ENCODE peak calls at places on chromosomes 5 and 9, in five cellular contexts. E is ELF-1; K is mesenteric fat pad; L is stimulated activated CD4-positive, alpha-beta T cell treated with anti-CD3 and anti-CD28 coated beads, Interleukin-12 subunit alpha, Interleukin-12 subunit beta, amount 100 ng/mL, for 24 hours; F is H54. V is an unnamed sample.

GRCh38 chr9:32551491-32552049 is 557 bp upstream of the SMIM27 start:
- DNase-seq in K (no peak), F (no peak), E (no peak), L (peak), V (no peak)

GRCh38 chr5:64347308-64347707 is 158.5 kb upstream of the RGS7BP start:
- DNase-seq in F (no peak), K (no peak), E (no peak), L (no peak), V (no peak)

GRCh38 chr5:171437286-171437821 is 17.9 kb downstream of the FGF18 start:
- DNase-seq in K (no peak), E (no peak), L (no peak), F (no peak), V (no peak)

GRCh38 chr5:151742870-151743294 is 15.5 kb downstream of the ATOX1 start:
- DNase-seq in F (peak), K (no peak), L (no peak), E (peak), V (no peak)

GRCh38 chr9:108182950-108183381 is 672.8 kb downstream of the ACTL7B start:
- DNase-seq in K (no peak), L (no peak), E (no peak), F (peak), V (no peak)

GRCh38 chr5:97547999-97548797 is 365.2 kb upstream of the RIOK2 start:
- DNase-seq in F (no peak), K (no peak), E (no peak), L (no peak), V (no peak)

GRCh38 chr5:94173100-94173499 is 431.7 kb upstream of the POU5F2 start:
- DNase-seq in E (no peak), L (no peak), F (no peak), K (no peak), V (no peak)

GRCh38 chr5:101689306-101689705 is 606.8 kb downstream of the SLCO4C1 start:
- DNase-seq in L (no peak), F (no peak), K (no peak), E (no peak), V (no peak)

GRCh38 chr5:164504141-164504772 is 998.8 kb downstream of the MAT2B start:
- DNase-seq in L (no peak), E (peak), K (no peak), F (peak), V (no peak)

GRCh38 chr5:169688106-169688505 is 51.0 kb downstream of the DOCK2 start:
- DNase-seq in L (no peak), K (no peak), E (no peak), F (no peak), V (no peak)

GRCh38 chr9:35749515-35750255 is 598 bp downstream of the RGP1 start:
- DNase-seq in E (no peak), F (no peak), K (no peak), L (no peak), V (no peak)

GRCh38 chr5:35683466-35683865 is 65.8 kb downstream of the SPEF2 start:
- DNase-seq in F (no peak), L (no peak), E (no peak), K (no peak), V (no peak)